ENCODE peak calls at places on chromosomes 12 and 14, in nine cellular contexts. One of them, this sample, is unnamed.

GRCh38 chr14:36654185-36655053 is 7.2 kb upstream of the PAX9 start:
- DNase-seq in lower lobe of right lung: no peak
- DNase-seq in endothelial cell: no peak
- DNase-seq in tibial artery: no peak
- DNase-seq in AG09319: no peak
- DNase-seq in adipocyte: no peak
- DNase-seq in fibroblast of pulmonary artery: no peak
- DNase-seq in T-helper 1 cell: no peak
- DNase-seq in activated CD8-positive, alpha-beta T cell treated with anti-CD3 and anti-CD28 coated beads for 36 hours: no peak
- DNase-seq in this sample: no peak

GRCh38 chr12:85179680-85180300 is 100.2 kb upstream of the ALX1 start:
- DNase-seq in lower lobe of right lung: no peak
- DNase-seq in endothelial cell: no peak
- DNase-seq in tibial artery: no peak
- DNase-seq in AG09319: no peak
- DNase-seq in adipocyte: peak
- DNase-seq in fibroblast of pulmonary artery: peak
- DNase-seq in T-helper 1 cell: no peak
- DNase-seq in activated CD8-positive, alpha-beta T cell treated with anti-CD3 and anti-CD28 coated beads for 36 hours: no peak
- DNase-seq in this sample: no peak

GRCh38 chr14:29892327-29892726 is 35.3 kb downstream of the PRKD1 start:
- DNase-seq in lower lobe of right lung: no peak
- DNase-seq in endothelial cell: no peak
- DNase-seq in tibial artery: no peak
- DNase-seq in AG09319: no peak
- DNase-seq in adipocyte: peak
- DNase-seq in fibroblast of pulmonary artery: peak
- DNase-seq in T-helper 1 cell: no peak
- DNase-seq in activated CD8-positive, alpha-beta T cell treated with anti-CD3 and anti-CD28 coated beads for 36 hours: no peak
- DNase-seq in this sample: no peak

GRCh38 chr12:113961921-113962710 is 4.0 kb downstream of the RBM19 start:
- DNase-seq in lower lobe of right lung: no peak
- DNase-seq in endothelial cell: no peak
- DNase-seq in tibial artery: no peak
- DNase-seq in AG09319: no peak
- DNase-seq in adipocyte: peak
- DNase-seq in fibroblast of pulmonary artery: peak
- DNase-seq in T-helper 1 cell: no peak
- DNase-seq in activated CD8-positive, alpha-beta T cell treated with anti-CD3 and anti-CD28 coated beads for 36 hours: peak
- DNase-seq in this sample: no peak

GRCh38 chr12:52323416-52324067 is 2.3 kb upstream of the KRT83 start:
- DNase-seq in lower lobe of right lung: no peak
- DNase-seq in endothelial cell: no peak
- DNase-seq in tibial artery: peak
- DNase-seq in AG09319: no peak
- DNase-seq in adipocyte: no peak
- DNase-seq in fibroblast of pulmonary artery: no peak
- DNase-seq in T-helper 1 cell: no peak
- DNase-seq in activated CD8-positive, alpha-beta T cell treated with anti-CD3 and anti-CD28 coated beads for 36 hours: no peak
- DNase-seq in this sample: no peak

GRCh38 chr12:109253913-109254544 is 55.1 kb downstream of the FOXN4 start:
- DNase-seq in lower lobe of right lung: no peak
- DNase-seq in endothelial cell: no peak
- DNase-seq in tibial artery: no peak
- DNase-seq in AG09319: no peak
- DNase-seq in adipocyte: no peak
- DNase-seq in fibroblast of pulmonary artery: no peak
- DNase-seq in T-helper 1 cell: no peak
- DNase-seq in activated CD8-positive, alpha-beta T cell treated with anti-CD3 and anti-CD28 coated beads for 36 hours: no peak
- DNase-seq in this sample: no peak

GRCh38 chr12:29782821-29783772 is 645 bp downstream of the TMTC1 start:
- DNase-seq in lower lobe of right lung: peak
- DNase-seq in endothelial cell: peak
- DNase-seq in tibial artery: peak
- DNase-seq in AG09319: no peak
- DNase-seq in adipocyte: peak
- DNase-seq in fibroblast of pulmonary artery: peak
- DNase-seq in T-helper 1 cell: no peak
- DNase-seq in activated CD8-positive, alpha-beta T cell treated with anti-CD3 and anti-CD28 coated beads for 36 hours: peak
- DNase-seq in this sample: peak

GRCh38 chr12:80041691-80042090 is 57.6 kb upstream of the OTOGL start:
- DNase-seq in lower lobe of right lung: no peak
- DNase-seq in endothelial cell: no peak
- DNase-seq in tibial artery: no peak
- DNase-seq in AG09319: no peak
- DNase-seq in adipocyte: peak
- DNase-seq in fibroblast of pulmonary artery: peak
- DNase-seq in T-helper 1 cell: no peak
- DNase-seq in activated CD8-positive, alpha-beta T cell treated with anti-CD3 and anti-CD28 coated beads for 36 hours: no peak
- DNase-seq in this sample: no peak

GRCh38 chr12:56635539-56636117 is 5.5 kb upstream of the BAZ2A start:
- DNase-seq in lower lobe of right lung: no peak
- DNase-seq in endothelial cell: no peak
- DNase-seq in tibial artery: peak
- DNase-seq in AG09319: no peak
- DNase-seq in adipocyte: no peak
- DNase-seq in fibroblast of pulmonary artery: no peak
- DNase-seq in T-helper 1 cell: peak
- DNase-seq in activated CD8-positive, alpha-beta T cell treated with anti-CD3 and anti-CD28 coated beads for 36 hours: peak
- DNase-seq in this sample: no peak

GRCh38 chr14:79831198-79831890 is 380.0 kb downstream of the DIO2 start:
- DNase-seq in lower lobe of right lung: no peak
- DNase-seq in endothelial cell: no peak
- DNase-seq in tibial artery: no peak
- DNase-seq in AG09319: no peak
- DNase-seq in adipocyte: no peak
- DNase-seq in fibroblast of pulmonary artery: peak
- DNase-seq in T-helper 1 cell: no peak
- DNase-seq in activated CD8-positive, alpha-beta T cell treated with anti-CD3 and anti-CD28 coated beads for 36 hours: no peak
- DNase-seq in this sample: no peak

GRCh38 chr12:106900554-106900953 is 55.2 kb upstream of the TMEM263 start:
- DNase-seq in lower lobe of right lung: no peak
- DNase-seq in endothelial cell: no peak
- DNase-seq in tibial artery: no peak
- DNase-seq in AG09319: no peak
- DNase-seq in adipocyte: no peak
- DNase-seq in fibroblast of pulmonary artery: no peak
- DNase-seq in T-helper 1 cell: no peak
- DNase-seq in activated CD8-positive, alpha-beta T cell treated with anti-CD3 and anti-CD28 coated beads for 36 hours: no peak
- DNase-seq in this sample: no peak

GRCh38 chr14:65137648-65138317 is 35.5 kb upstream of the MAX start:
- DNase-seq in lower lobe of right lung: no peak
- DNase-seq in endothelial cell: no peak
- DNase-seq in tibial artery: no peak
- DNase-seq in AG09319: no peak
- DNase-seq in adipocyte: no peak
- DNase-seq in fibroblast of pulmonary artery: peak
- DNase-seq in T-helper 1 cell: no peak
- DNase-seq in activated CD8-positive, alpha-beta T cell treated with anti-CD3 and anti-CD28 coated beads for 36 hours: no peak
- DNase-seq in this sample: no peak

GRCh38 chr12:96510306-96510764 is 21.0 kb downstream of the CFAP54 start:
- DNase-seq in lower lobe of right lung: no peak
- DNase-seq in endothelial cell: no peak
- DNase-seq in tibial artery: no peak
- DNase-seq in AG09319: no peak
- DNase-seq in adipocyte: peak
- DNase-seq in fibroblast of pulmonary artery: peak
- DNase-seq in T-helper 1 cell: no peak
- DNase-seq in activated CD8-positive, alpha-beta T cell treated with anti-CD3 and anti-CD28 coated beads for 36 hours: no peak
- DNase-seq in this sample: no peak

GRCh38 chr12:108865169-108865568 is 7.8 kb upstream of the SSH1 start:
- DNase-seq in lower lobe of right lung: no peak
- DNase-seq in endothelial cell: no peak
- DNase-seq in tibial artery: no peak
- DNase-seq in AG09319: no peak
- DNase-seq in adipocyte: no peak
- DNase-seq in fibroblast of pulmonary artery: no peak
- DNase-seq in T-helper 1 cell: no peak
- DNase-seq in activated CD8-positive, alpha-beta T cell treated with anti-CD3 and anti-CD28 coated beads for 36 hours: no peak
- DNase-seq in this sample: no peak

GRCh38 chr12:22574921-22575320 is 30.6 kb upstream of the C2CD5 start:
- DNase-seq in lower lobe of right lung: no peak
- DNase-seq in endothelial cell: no peak
- DNase-seq in tibial artery: no peak
- DNase-seq in AG09319: no peak
- DNase-seq in adipocyte: no peak
- DNase-seq in fibroblast of pulmonary artery: no peak
- DNase-seq in T-helper 1 cell: no peak
- DNase-seq in activated CD8-positive, alpha-beta T cell treated with anti-CD3 and anti-CD28 coated beads for 36 hours: no peak
- DNase-seq in this sample: no peak